ENCODE peak calls at places on chromosomes 6 and 20, in four cellular contexts. L, D, Q and I are unnamed samples.

GRCh38 chr20:20680991-20681508 is 31.4 kb downstream of the RALGAPA2 start:
- DNase-seq in L (peak), D (no peak), Q (no peak), I (no peak)

GRCh38 chr6:135905604-135906300 is 54.3 kb downstream of the PDE7B start:
- DNase-seq in L (no peak), D (peak), Q (no peak), I (no peak)

GRCh38 chr6:163720005-163720404 is 305.5 kb downstream of the QKI start:
- DNase-seq in L (no peak), D (no peak), Q (no peak), I (no peak)

GRCh38 chr6:5208491-5208890 is 52.3 kb downstream of the LYRM4 start:
- DNase-seq in L (no peak), D (no peak), Q (no peak), I (no peak)

GRCh38 chr20:33443006-33443511 is 504 bp downstream of the SNTA1 start:
- DNase-seq in L (no peak), D (peak), Q (no peak), I (peak)

GRCh38 chr6:108798672-108799355 is 49.4 kb upstream of the ARMC2 start:
- DNase-seq in L (peak), D (no peak), Q (no peak), I (peak)

GRCh38 chr6:15077964-15078363 is 167.9 kb upstream of the JARID2 start:
- DNase-seq in L (no peak), D (no peak), Q (no peak), I (no peak)

GRCh38 chr20:859661-860294 is 26.3 kb downstream of the FAM110A start:
- DNase-seq in L (no peak), D (no peak), Q (peak), I (no peak)

GRCh38 chr20:22353586-22353985 is 230.8 kb downstream of the FOXA2 start:
- DNase-seq in L (no peak), D (no peak), Q (peak), I (no peak)

GRCh38 chr6:43627008-43627825 is 1.8 kb downstream of the GTPBP2 start:
- DNase-seq in L (peak), D (no peak), Q (peak), I (no peak)

GRCh38 chr6:10401004-10401536 is 13.8 kb downstream of the TFAP2A start:
- DNase-seq in L (no peak), D (no peak), Q (no peak), I (no peak)

GRCh38 chr6:130118236-130118635 is 99.9 kb downstream of the L3MBTL3 start:
- DNase-seq in L (no peak), D (no peak), Q (no peak), I (no peak)

GRCh38 chr20:41183831-41184230 is 46.5 kb downstream of the PLCG1 start:
- DNase-seq in L (no peak), D (no peak), Q (no peak), I (peak)

GRCh38 chr6:125584468-125584939 is 164.9 kb upstream of the HEY2 start:
- DNase-seq in L (no peak), D (peak), Q (peak), I (no peak)

GRCh38 chr20:22821081-22821480 is 214.0 kb upstream of the SSTR4 start:
- DNase-seq in L (no peak), D (no peak), Q (no peak), I (no peak)

GRCh38 chr6:109349419-109349987 is 32.8 kb downstream of the CD164 start:
- DNase-seq in L (no peak), D (no peak), Q (peak), I (no peak)

GRCh38 chr6:51600514-51600913 is 486.9 kb downstream of the PKHD1 start:
- DNase-seq in L (no peak), D (no peak), Q (no peak), I (no peak)

GRCh38 chr20:57567471-57568079 is 6.7 kb downstream of the PCK1 start:
- DNase-seq in L (no peak), D (no peak), Q (no peak), I (no peak)

GRCh38 chr6:137518584-137518983 is 24.4 kb upstream of the OLIG3 start:
- DNase-seq in L (no peak), D (no peak), Q (no peak), I (no peak)

GRCh38 chr20:54025166-54025835 is 45.1 kb downstream of the BCAS1 start:
- DNase-seq in L (no peak), D (no peak), Q (no peak), I (no peak)

GRCh38 chr6:69155467-69155866 is 520.4 kb downstream of the ADGRB3 start:
- DNase-seq in L (no peak), D (no peak), Q (no peak), I (no peak)

GRCh38 chr20:19308151-19308550 is 95.7 kb downstream of the SLC24A3 start:
- DNase-seq in L (no peak), D (no peak), Q (no peak), I (no peak)

GRCh38 chr6:130928993-130929678 is 101.9 kb downstream of the SMLR1 start:
- DNase-seq in L (no peak), D (no peak), Q (no peak), I (no peak)

GRCh38 chr6:11538049-11538798 is 675 bp downstream of the TMEM170B start:
- DNase-seq in L (peak), D (peak), Q (no peak), I (no peak)

GRCh38 chr6:63514488-63515173 is 57.6 kb upstream of the LOC128125822 start:
- DNase-seq in L (no peak), D (no peak), Q (no peak), I (no peak)

GRCh38 chr20:59939879-59940128 is 301 bp downstream of the PPP1R3D start:
- DNase-seq in L (peak), D (no peak), Q (no peak), I (no peak)

GRCh38 chr6:92777146-92777740 is 642.1 kb downstream of the EPHA7 start:
- DNase-seq in L (no peak), D (no peak), Q (peak), I (no peak)

GRCh38 chr6:71721642-71722041 is 164.7 kb upstream of the RIMS1 start:
- DNase-seq in L (no peak), D (no peak), Q (no peak), I (no peak)

GRCh38 chr6:148771212-148771601 is 24.4 kb downstream of the UST start:
- DNase-seq in L (peak), D (peak), Q (no peak), I (no peak)

GRCh38 chr6:27472617-27473400 is at the start of gene ZNF184:
- DNase-seq in L (peak), D (peak), Q (peak), I (peak)
- TF ChIP-seq CTCF in L (no peak), D (peak), Q (no peak), I (no peak)

GRCh38 chr6:12956991-12957320 is 240.4 kb downstream of the PHACTR1 start:
- DNase-seq in L (no peak), D (no peak), Q (no peak), I (no peak)

GRCh38 chr6:12958052-12958706 is 241.6 kb downstream of the PHACTR1 start:
- DNase-seq in L (no peak), D (no peak), Q (no peak), I (no peak)

GRCh38 chr6:12961761-12962160 is 245.2 kb downstream of the PHACTR1 start:
- DNase-seq in L (no peak), D (no peak), Q (no peak), I (no peak)

GRCh38 chr6:12955996-12956395 is 239.4 kb downstream of the PHACTR1 start:
- DNase-seq in L (no peak), D (no peak), Q (no peak), I (no peak)

DNA sequence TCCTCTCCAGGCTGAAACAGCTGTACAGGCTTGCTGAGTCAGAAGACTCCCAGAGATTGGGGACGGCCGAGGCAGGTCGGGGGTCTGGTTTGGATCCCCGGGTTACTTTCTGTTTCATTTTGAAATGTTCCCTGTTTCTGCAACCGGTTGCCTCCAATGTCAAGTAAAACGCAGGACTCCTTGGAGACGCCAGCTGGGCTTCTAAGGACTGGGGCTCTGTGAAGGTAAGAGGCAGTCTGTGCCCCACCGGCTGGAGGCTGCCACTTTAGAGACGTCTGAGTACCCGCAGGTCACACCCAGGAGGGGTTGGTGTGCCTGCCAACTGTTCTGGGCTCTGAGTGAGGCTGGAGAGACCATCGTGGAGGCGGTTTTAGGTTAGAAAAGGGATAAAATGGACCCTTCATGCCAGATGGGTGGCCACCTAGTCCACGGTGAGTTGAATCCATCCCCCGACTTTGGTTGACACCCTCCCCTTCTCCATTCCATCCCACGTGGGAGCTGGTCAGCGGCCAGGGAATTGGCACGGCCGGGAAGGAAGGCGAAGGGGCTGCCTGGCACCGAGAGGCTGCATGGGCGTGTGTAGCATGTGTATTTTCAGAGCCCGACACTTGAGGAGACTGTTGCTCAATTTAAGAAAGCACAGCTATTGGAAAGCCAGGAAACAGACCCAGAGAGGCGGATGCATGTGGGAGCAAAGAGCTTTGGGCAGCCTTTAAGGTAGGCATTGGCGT is 240.9 kb downstream of the PHACTR1 start:
- DNase-seq in L (peak), D (peak), Q (peak), I (no peak)
- TF ChIP-seq CTCF in L (no peak), D (no peak), Q (no peak), I (no peak)

GRCh38 chr6:166382933-166383816 is at the start of gene MPC1:
- DNase-seq in L (peak), D (peak), Q (peak), I (peak)
- TF ChIP-seq CTCF in L (no peak), D (peak), Q (no peak), I (no peak)

DNA sequence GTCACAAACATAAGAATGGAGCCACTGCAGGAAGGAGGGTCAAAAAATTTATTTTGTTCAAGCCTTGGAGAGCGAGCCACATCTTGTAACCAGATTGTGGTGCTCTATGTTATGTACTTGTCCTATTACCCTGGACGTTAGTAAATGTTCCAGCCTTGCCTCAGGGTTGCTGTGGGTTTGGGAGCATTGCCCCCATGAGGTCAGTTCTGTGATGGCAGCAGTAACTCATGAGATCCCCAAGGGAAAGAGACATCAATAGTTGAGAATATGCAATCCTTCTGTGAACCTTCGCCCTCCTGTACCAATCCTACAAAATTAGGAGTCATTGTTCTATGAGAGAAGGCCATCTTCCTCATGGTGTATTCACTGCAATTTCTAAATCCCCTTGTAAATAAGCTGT is 16.4 kb upstream of the CFAP206 start:
- DNase-seq in L (no peak), D (no peak), Q (peak), I (no peak)
- TF ChIP-seq CTCF in L (no peak), D (no peak), Q (peak), I (peak)

GRCh38 chr6:150877928-150878327 is 12.4 kb downstream of the MTHFD1L start:
- DNase-seq in L (no peak), D (no peak), Q (no peak), I (no peak)
- TF ChIP-seq CTCF in L (no peak), D (no peak), Q (no peak), I (no peak)

DNA sequence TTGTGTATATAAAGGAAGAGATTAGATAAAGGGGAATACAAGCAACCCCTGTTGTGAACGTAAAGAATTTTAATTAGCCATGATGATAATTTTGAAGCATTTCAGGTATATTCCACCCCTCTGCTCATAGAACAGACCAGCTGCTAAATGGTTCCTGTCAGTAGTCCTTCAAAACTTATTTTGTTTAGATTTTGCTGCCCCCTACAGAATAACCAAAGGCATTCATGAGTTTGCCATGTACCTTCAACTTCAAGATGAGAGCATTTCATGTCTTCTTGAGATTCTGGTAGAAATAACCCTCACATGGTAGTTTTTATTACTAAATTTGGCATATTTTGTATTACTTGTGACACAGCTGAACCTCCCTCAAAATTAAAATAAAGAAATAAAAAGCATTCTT is 1586.7 kb downstream of the HACE1 start:
- DNase-seq in L (no peak), D (no peak), Q (no peak), I (no peak)
- TF ChIP-seq CTCF in L (no peak), D (peak), Q (peak), I (peak)

GRCh38 chr20:34817801-34818200 is 7.7 kb downstream of the NCOA6 start:
- DNase-seq in L (no peak), D (no peak), Q (no peak), I (no peak)
- TF ChIP-seq CTCF in L (no peak), D (no peak), Q (no peak), I (no peak)

GRCh38 chr6:35960192-35960591 is 39.3 kb upstream of the SRPK1 start:
- DNase-seq in L (no peak), D (no peak), Q (no peak), I (no peak)

GRCh38 chr6:35955071-35955470 is 34.2 kb upstream of the SRPK1 start:
- DNase-seq in L (no peak), D (no peak), Q (peak), I (no peak)

GRCh38 chr6:35954335-35954734 is 33.4 kb upstream of the SRPK1 start:
- DNase-seq in L (no peak), D (no peak), Q (no peak), I (no peak)

GRCh38 chr6:35955521-35955920 is 34.6 kb upstream of the SRPK1 start:
- DNase-seq in L (no peak), D (no peak), Q (no peak), I (no peak)

GRCh38 chr6:35955970-35956369 is 35.1 kb upstream of the SRPK1 start:
- DNase-seq in L (no peak), D (no peak), Q (no peak), I (no peak)
- TF ChIP-seq CTCF in L (peak), D (no peak), Q (peak), I (peak)

DNA sequence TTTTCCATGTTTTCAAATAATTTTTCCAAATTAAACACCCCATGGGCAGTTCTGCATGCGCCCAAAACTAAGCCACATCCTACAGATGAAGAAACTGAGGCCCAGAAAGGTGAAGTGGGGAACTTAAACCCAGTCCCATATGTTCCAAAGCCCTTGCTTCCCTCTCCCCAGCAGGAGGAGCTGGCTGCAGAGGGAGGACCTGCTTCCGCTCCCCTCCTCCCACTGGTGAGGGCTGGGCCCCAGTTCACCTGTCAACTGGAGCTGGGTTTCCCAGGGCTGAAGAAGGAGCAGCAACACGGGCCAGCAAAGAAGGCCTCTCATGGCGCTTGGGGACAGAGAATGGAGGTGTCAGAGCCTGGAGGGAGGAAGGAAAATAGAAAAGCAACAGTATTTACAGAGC is 1.4 kb upstream of the RBPJL start:
- DNase-seq in L (no peak), D (no peak), Q (no peak), I (no peak)
- TF ChIP-seq CTCF in L (no peak), D (no peak), Q (peak), I (no peak)

DNA sequence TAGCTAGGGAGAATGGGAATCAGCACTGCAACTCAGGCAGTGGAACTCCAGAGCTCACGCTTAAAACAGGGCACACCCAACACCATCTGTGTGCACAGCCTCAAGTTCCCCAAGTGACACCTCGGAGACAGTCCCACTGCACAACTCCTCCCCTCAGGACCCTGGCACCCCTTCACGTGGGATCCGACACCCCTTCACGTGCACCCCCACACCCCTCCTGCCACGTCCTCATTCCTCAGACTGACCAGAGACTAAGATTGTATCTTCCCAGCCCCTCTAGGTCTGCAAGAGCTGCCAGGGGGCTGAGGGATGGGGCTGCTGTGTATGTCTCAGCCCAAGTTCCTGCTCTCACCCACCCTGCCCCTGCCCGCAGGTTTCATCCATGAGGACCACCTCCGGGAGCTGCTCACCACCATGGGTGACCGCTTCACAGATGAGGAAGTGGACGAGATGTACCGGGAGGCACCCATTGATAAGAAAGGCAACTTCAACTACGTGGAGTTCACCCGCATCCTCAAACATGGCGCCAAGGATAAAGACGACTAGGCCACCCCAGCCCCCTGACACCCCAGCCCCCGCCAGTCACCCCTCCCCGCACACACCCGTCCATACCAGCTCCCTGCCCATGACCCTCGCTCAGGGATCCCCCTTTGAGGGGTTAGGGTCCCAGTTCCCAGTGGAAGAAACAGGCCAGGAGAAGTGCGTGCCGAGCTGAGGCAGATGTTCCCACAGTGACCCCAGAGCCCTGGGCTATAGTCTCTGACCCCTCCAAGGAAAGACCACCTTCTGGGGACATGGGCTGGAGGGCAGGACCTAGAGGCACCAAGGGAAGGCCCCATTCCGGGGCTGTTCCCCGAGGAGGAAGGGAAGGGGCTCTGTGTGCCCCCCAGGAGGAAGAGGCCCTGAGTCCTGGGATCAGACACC is 7.6 kb downstream of the MYL9 start:
- DNase-seq in L (no peak), D (no peak), Q (no peak), I (no peak)
- TF ChIP-seq CTCF in L (no peak), D (no peak), Q (no peak), I (no peak)